ENCODE peak calls at places on chromosomes 13 and 19, in four cellular contexts. W, Q, Z and E are unnamed samples.

GRCh38 chr19:49337267-49338022 is 2.2 kb downstream of the CD37 start:
- DNase-seq in Q (no peak), W (no peak), Z (no peak), E (no peak)

GRCh38 chr13:23618341-23618740 is 48.1 kb downstream of the TNFRSF19 start:
- DNase-seq in Q (no peak), W (no peak), Z (no peak), E (no peak)

GRCh38 chr19:7868326-7868670 is 5.9 kb downstream of the PRR36 start:
- DNase-seq in Z (no peak), Q (no peak), W (no peak), E (peak; percentile 20)

GRCh38 chr13:98632971-98633370 is 56.1 kb upstream of the STK24 start:
- DNase-seq in Q (no peak), W (no peak), Z (no peak), E (no peak)

GRCh38 chr13:41458187-41458938 is 1.0 kb downstream of the RGCC start:
- DNase-seq in Z (no peak), W (peak; percentile 63), Q (no peak), E (no peak)

GRCh38 chr13:113350065-113350937 is 13.6 kb downstream of the GRTP1 start:
- DNase-seq in Z (no peak), W (no peak), Q (peak; percentile 20), E (peak; percentile 23)

GRCh38 chr13:30331331-30331771 is 24.0 kb upstream of the KATNAL1 start:
- DNase-seq in Q (no peak), W (no peak), Z (no peak), E (no peak)

GRCh38 chr19:30799854-30800755 is 427.9 kb downstream of the ZNF536 start:
- DNase-seq in Q (peak; percentile 3), W (peak; percentile 90), Z (no peak), E (peak; percentile 23)

GRCh38 chr13:35472308-35473008 is 4.0 kb downstream of the MAB21L1 start:
- DNase-seq in Z (no peak), W (no peak), Q (no peak), E (no peak)

GRCh38 chr19:57559008-57559403 is 657 bp downstream of the ZNF550 start:
- DNase-seq in Q (peak; percentile 12), W (no peak), Z (no peak), E (no peak)

GRCh38 chr13:29436721-29437250 is 158.7 kb downstream of the SLC7A1 start:
- DNase-seq in Z (no peak), W (no peak), Q (no peak), E (no peak)

GRCh38 chr19:42059196-42059595 is 10.8 kb downstream of the GRIK5 start:
- DNase-seq in Z (no peak), Q (no peak), W (no peak), E (no peak)

GRCh38 chr13:106423530-106423929 is 111.9 kb downstream of the EFNB2 start:
- DNase-seq in Z (no peak), Q (no peak), W (no peak), E (peak; percentile 20)

GRCh38 chr19:5624154-5624663 is 1.3 kb downstream of the SAFB start:
- DNase-seq in Z (no peak), Q (no peak), W (peak; percentile 45), E (no peak)

GRCh38 chr19:38735257-38735686 is 9.0 kb downstream of the CAPN12 start:
- DNase-seq in Q (no peak), W (peak; percentile 82), Z (no peak), E (no peak)

GRCh38 chr13:112065521-112065866 is 1.5 kb upstream of the SOX1 start:
- DNase-seq in Q (no peak), Z (no peak), W (peak; percentile 44), E (no peak)

GRCh38 chr13:20057963-20058362 is 99.4 kb downstream of the ZMYM2 start:
- DNase-seq in Z (no peak), W (no peak), Q (no peak), E (no peak)
- TF ChIP-seq SUZ12 in Z (no peak), W (no peak), Q (no peak), E (no peak)

DNA sequence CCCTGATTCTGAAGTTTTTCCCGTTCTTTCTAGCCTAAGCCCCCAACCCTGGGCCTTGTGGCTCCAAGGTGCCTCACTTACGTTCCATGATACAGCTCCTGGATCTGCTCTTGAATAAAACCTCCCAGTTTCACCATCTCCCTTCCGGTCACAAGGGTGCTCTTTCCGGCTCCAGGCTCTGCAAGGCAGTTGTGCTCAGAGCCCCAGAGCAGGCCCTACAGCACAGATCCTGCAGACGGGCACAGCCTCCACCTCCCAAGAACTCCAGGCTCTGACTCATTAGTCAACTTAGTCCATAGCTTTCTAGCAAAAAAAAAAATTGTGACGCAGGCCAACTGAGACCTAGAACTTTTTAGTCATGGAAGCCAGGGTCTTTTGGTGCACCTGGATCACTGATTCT is 33.9 kb upstream of the SLC7A10 start:
- DNase-seq in Z (no peak), Q (no peak), W (no peak), E (no peak)
- TF ChIP-seq ZNF274 in Z (no peak), Q (no peak), W (no peak), E (no peak)

DNA sequence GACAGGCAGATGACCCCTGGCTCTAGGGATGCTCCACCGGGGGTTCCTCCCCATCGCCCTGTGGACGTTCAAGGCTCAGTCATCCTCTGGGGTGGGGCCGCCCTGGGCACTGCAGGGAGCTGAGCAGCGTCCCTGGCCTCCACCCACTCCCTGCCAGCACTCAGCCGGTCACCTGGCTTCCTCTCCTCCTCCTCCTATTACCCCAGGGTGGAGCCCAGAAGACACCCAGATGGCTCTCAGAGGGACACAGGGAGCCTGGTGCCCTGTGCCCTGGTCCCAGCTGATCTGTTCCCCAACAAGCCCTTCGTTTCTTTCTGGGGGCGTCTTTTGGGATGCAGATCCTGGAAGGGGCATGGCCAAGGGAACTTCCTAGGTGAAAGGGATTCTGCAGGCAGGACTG is 3.7 kb upstream of the MKNK2 start:
- DNase-seq in Z (no peak), W (no peak), Q (no peak), E (no peak)
- H3K9ac ChIP-seq in Z (peak overlapping the region; percentile 56), W (no peak overlapping the region), Q (no peak overlapping the region), E (peak overlapping the region; percentile 42)

DNA sequence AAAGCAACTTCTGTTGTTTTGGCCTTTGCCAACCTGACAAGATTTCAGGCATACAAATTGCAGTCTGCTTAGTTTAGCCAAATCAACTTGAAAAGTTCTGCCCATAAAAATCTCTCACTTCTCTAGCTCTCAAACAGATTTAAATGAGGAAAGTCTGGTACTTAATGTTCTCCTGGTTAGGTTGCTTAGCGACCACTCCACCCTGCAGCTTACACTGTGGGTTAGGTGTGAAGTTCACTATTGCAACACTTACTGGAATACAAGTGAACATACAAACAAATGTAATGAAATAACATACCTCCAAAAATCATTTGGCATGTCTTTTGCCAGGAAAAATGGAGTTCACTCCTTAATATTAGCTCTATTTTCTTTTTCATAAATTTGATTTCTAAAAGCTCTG is 178.7 kb upstream of the PCDH9 start:
- DNase-seq in Q (peak; percentile 15), W (no peak), Z (no peak), E (no peak)
- TF ChIP-seq SUZ12 in Q (no peak), W (no peak), Z (no peak), E (no peak)

GRCh38 chr19:9321338-9321737 is 2.6 kb upstream of the ZNF559 start:
- DNase-seq in W (no peak), Z (no peak), Q (no peak), E (no peak)

GRCh38 chr19:9324584-9324962 is 594 bp downstream of the ZNF559 start:
- DNase-seq in Z (no peak), Q (no peak), W (no peak), E (no peak)

GRCh38 chr19:9323919-9324583 is at the start of gene ZNF559:
- DNase-seq in Q (peak; percentile 85), Z (peak; percentile 73), W (peak; percentile 98), E (peak; percentile 96)

GRCh38 chr19:9323557-9323918 is 441 bp upstream of the ZNF559 start:
- DNase-seq in Q (peak; percentile 81), Z (peak; percentile 32), W (no peak), E (peak; percentile 69)
- TF ChIP-seq ZNF274 in Q (no peak), Z (no peak), W (no peak), E (no peak)

DNA sequence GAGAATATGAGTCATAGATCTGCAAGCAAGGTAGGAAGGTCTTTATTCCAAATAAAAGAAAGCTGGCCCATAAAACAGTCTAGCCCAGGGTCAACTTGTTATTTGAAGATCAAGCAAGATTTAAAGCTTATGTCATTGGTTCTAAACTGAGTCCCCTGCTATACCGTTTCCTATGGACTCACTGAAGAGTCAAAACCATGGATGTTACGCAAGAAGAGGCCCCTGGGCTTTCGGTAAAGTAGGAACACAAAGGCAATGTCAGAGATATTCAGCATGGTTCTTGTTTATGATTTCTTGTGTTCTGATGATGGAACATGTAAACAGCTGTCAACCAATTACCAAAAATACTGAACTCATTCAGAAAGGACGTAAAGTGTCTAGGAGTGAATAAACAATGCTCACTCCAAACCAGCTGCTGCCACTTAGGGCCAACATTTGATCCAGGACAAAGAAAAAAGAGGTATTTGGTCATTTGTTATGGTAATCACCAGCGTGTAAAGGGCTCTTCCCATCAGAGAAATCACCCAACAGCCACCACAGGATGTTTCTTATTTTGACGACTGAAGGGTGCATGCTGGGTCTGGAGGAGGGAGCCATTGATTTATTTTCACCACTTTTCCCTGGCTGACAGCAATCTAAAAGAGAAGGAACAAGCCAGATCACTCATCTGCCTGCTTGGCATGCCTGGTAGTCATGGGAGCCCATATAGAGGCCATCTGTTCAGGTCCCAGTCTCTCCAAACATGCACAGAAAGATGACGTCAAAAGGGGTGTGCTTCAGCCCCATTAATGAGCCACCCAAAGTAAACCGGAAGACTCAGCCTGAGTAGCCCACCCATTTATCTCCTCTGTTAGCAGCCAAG is 68.3 kb downstream of the FGF14 start:
- DNase-seq in Z (no peak), W (no peak), Q (no peak), E (peak; percentile 35)
- H3K9ac ChIP-seq in Z (no peak overlapping the region), W (no peak overlapping the region), Q (no peak overlapping the region), E (no peak overlapping the region)

GRCh38 chr19:3699741-3700241 is 477 bp downstream of the PIP5K1C start:
- DNase-seq in Z (no peak), Q (no peak), W (no peak), E (no peak)
- TF ChIP-seq SUZ12 in Z (no peak), Q (no peak), W (no peak), E (no peak)